ENCODE peak calls at places on chromosomes 11 and 22, in seven cellular contexts. E is tibial nerve, N is WTC11, P is hepatocyte, O is uterus, C is cardiac muscle cell, R is right lobe of liver. H is an unnamed sample.

GRCh38 chr11:75330279-75330678 is 21.2 kb downstream of the ARRB1 start:
- DNase-seq in E (no peak), N (no peak), P (peak; percentile 81), O (no peak), C (no peak), R (no peak), H (no peak)

GRCh38 chr22:39519681-39520053 is 695 bp upstream of the ATF4 start:
- DNase-seq in E (peak; percentile 49), N (peak; percentile 69), P (peak; percentile 82), O (peak; percentile 66), C (peak; percentile 74), R (peak; percentile 73), H (no peak)

GRCh38 chr11:27158763-27159679 is 118.4 kb downstream of the BBOX1 start:
- DNase-seq in E (peak; percentile 80), N (peak; percentile 47), P (peak; percentile 85), O (peak; percentile 58), C (peak; percentile 71), R (no peak), H (peak; percentile 52)

GRCh38 chr11:20353829-20354434 is 9.6 kb upstream of the HTATIP2 start:
- DNase-seq in E (peak; percentile 21), N (peak; percentile 34), P (peak; percentile 75), O (no peak), C (peak; percentile 64), R (no peak), H (peak; percentile 53)

GRCh38 chr11:15342163-15342562 is 227.4 kb downstream of the INSC start:
- DNase-seq in E (no peak), N (no peak), P (no peak), O (no peak), C (no peak), R (no peak), H (no peak)

GRCh38 chr11:102267602-102268001 is 49.7 kb upstream of the BIRC3 start:
- DNase-seq in E (no peak), N (no peak), P (peak; percentile 51), O (no peak), C (no peak), R (no peak), H (no peak)

GRCh38 chr11:120013325-120014250 is 124.3 kb downstream of the TRIM29 start:
- DNase-seq in E (no peak), N (peak; percentile 87), P (peak; percentile 72), O (peak; percentile 29), C (peak; percentile 73), R (peak; percentile 56), H (peak; percentile 72)

GRCh38 chr11:79546366-79546765 is 105.5 kb upstream of the TENM4 start:
- DNase-seq in E (no peak), N (no peak), P (no peak), O (no peak), C (no peak), R (no peak), H (no peak)

GRCh38 chr11:113547739-113548138 is 72.5 kb upstream of the DRD2 start:
- DNase-seq in E (no peak), N (no peak), P (no peak), O (no peak), C (no peak), R (no peak), H (no peak)

GRCh38 chr11:71267807-71268421 is 15.5 kb upstream of the SHANK2 start:
- DNase-seq in E (no peak), N (no peak), P (no peak), O (no peak), C (no peak), R (peak; percentile 28), H (no peak)
- TF ChIP-seq CTCF in E (no peak), N (no peak), P (no peak), O (no peak), C (no peak), R (no peak), H (no peak)

GRCh38 chr11:134045799-134046635 is 22.9 kb upstream of the JAM3 start:
- DNase-seq in E (no peak), N (peak; percentile 59), P (peak; percentile 50), O (no peak), C (peak; percentile 64), R (no peak), H (peak; percentile 50)
- TF ChIP-seq CTCF in E (no peak), N (no peak), P (peak; percentile 44), O (peak; percentile 44), C (peak; percentile 33), R (no peak), H (no peak)

GRCh38 chr11:1226226-1226961 is 3.5 kb downstream of the MUC5B start:
- DNase-seq in E (no peak), N (peak; percentile 47), P (no peak), O (no peak), C (no peak), R (peak; percentile 41), H (no peak)
- TF ChIP-seq CTCF in E (no peak), N (no peak), P (no peak), O (no peak), C (no peak), R (no peak), H (no peak)

GRCh38 chr11:106101797-106102196 is 24.3 kb downstream of the AASDHPPT start:
- DNase-seq in E (no peak), N (no peak), P (no peak), O (no peak), C (no peak), R (no peak), H (no peak)
- TF ChIP-seq CTCF in E (no peak), N (no peak), P (no peak), O (no peak), C (no peak), R (no peak), H (no peak)